ENCODE peak calls at places on chromosome 7, in four cellular contexts. P, D, O and I are unnamed samples.

GRCh38 chr7:95324396-95324795 is at the start of gene PON1:
- DNase-seq in O (peak; percentile 44), P (peak; percentile 6), D (no peak), I (peak; percentile 14)

GRCh38 chr7:41629711-41630111 is 73.2 kb downstream of the INHBA start:
- DNase-seq in O (no peak), P (no peak), D (no peak), I (no peak)

GRCh38 chr7:82128546-82128945 is 315.0 kb downstream of the CACNA2D1 start:
- DNase-seq in D (no peak), O (no peak), P (no peak), I (no peak)

GRCh38 chr7:36296284-36296683 is 93.4 kb upstream of the ANLN start:
- DNase-seq in D (no peak), O (no peak), P (no peak), I (no peak)

GRCh38 chr7:17105701-17106100 is 192.8 kb upstream of the AHR start:
- DNase-seq in O (no peak), D (no peak), P (no peak), I (no peak)

GRCh38 chr7:150811-151221 is 41.6 kb upstream of the FAM20C start:
- DNase-seq in O (no peak), P (no peak), D (no peak), I (no peak)

GRCh38 chr7:121085922-121086321 is 97.4 kb downstream of the CPED1 start:
- DNase-seq in D (no peak), P (no peak), O (no peak), I (no peak)

GRCh38 chr7:115558186-115558585 is 472.4 kb downstream of the TFEC start:
- DNase-seq in P (no peak), O (no peak), D (no peak), I (no peak)

GRCh38 chr7:110539216-110539615 is 551.7 kb upstream of the LRRN3 start:
- DNase-seq in D (no peak), P (no peak), O (no peak), I (no peak)

GRCh38 chr7:37833818-37834146 is 14.6 kb upstream of the NME8 start:
- DNase-seq in P (no peak), D (no peak), O (no peak), I (no peak)

GRCh38 chr7:37833107-37833817 is 15.1 kb upstream of the NME8 start:
- DNase-seq in O (peak; percentile 56), P (peak; percentile 59), D (no peak), I (no peak)

GRCh38 chr7:37826825-37827224 is 21.6 kb upstream of the NME8 start:
- DNase-seq in O (no peak), P (no peak), D (no peak), I (no peak)

GRCh38 chr7:37831214-37831613 is 17.2 kb upstream of the NME8 start:
- DNase-seq in P (no peak), D (no peak), O (no peak), I (no peak)

DNA sequence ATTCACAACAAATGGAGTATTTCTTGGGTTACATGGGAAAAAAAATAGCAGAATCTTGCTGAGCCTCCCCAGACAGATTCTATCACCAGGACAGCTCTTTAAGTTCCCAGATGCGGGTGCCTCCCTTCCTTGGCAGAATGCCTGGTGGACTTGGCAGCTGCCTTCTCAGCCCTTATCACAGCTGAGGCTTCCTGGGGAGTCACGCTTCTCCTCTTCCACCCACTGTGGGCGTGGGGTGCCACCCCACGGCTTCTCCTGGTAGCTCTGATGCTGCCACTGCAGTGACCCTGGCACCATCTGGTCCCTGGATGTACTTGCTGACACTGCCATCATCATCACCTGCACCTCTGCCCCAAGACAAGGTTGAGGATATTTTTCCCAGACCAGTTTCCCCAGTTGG is 16.2 kb upstream of the NME8 start:
- DNase-seq in P (peak; percentile 37), D (peak; percentile 74), O (no peak), I (no peak)
- TF ChIP-seq CTCF in P (no peak), D (peak; percentile 64), O (no peak), I (no peak)

GRCh38 chr7:106863216-106863997 is 1.7 kb upstream of the PIK3CG start:
- DNase-seq in O (no peak), D (no peak), P (no peak), I (no peak)
- TF ChIP-seq CTCF in O (no peak), D (no peak), P (no peak), I (no peak)

DNA sequence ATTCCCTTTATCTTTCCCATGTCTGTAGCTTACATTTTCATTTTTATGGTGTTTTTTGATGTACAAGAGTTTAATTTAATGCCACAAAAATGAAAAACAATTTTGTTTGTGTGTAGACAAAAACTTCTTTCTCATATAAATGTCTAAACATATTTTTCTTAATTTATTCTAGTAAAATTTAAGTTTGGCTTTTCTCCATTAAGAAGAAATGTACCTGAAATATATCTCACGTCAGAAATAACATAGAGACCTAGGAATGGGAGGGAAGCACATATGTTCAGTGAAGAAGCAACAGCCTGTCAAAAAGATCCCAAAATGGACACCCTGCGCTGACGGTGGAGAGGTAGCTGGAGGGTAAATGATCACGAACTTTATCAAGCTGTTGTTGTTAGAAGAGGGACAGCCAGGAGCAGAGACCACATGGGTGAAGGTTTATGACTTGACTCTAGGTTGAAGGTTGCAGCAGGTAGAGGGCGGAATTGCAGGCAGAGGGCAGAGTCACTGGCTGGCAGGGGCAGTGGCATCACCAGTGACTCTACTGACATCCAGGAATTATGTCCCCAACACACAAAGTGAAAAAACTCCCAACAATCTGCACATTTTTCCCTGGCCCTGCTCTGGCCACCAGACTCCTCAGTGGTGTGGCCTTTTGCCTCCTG is 225.9 kb upstream of the PRSS58 start:
- DNase-seq in P (no peak), D (no peak), O (no peak), I (no peak)
- TF ChIP-seq CTCF in P (no peak), D (no peak), O (no peak), I (no peak)

GRCh38 chr7:57425969-57426628 is 23.9 kb upstream of the ZNF716 start:
- DNase-seq in P (no peak), D (no peak), O (no peak), I (no peak)
- TF ChIP-seq CTCF in P (no peak), D (peak; percentile 45), O (no peak), I (no peak)

GRCh38 chr7:66255533-66256100 is 50.5 kb downstream of the TPST1 start:
- DNase-seq in D (no peak), P (no peak), O (no peak), I (no peak)
- TF ChIP-seq CTCF in D (no peak), P (no peak), O (no peak), I (no peak)

GRCh38 chr7:55140221-55140980 is 121.6 kb downstream of the EGFR start:
- DNase-seq in D (peak; percentile 48), O (no peak), P (no peak), I (no peak)
- TF ChIP-seq CTCF in D (no peak), O (no peak), P (no peak), I (no peak)

GRCh38 chr7:139254728-139255127 is 23.7 kb downstream of the UBN2 start:
- DNase-seq in P (no peak), O (no peak), D (no peak), I (no peak)
- TF ChIP-seq CTCF in P (no peak), O (no peak), D (no peak), I (no peak)

GRCh38 chr7:73668103-73668937 is 689 bp downstream of the VPS37D start:
- DNase-seq in P (no peak), D (no peak), O (no peak), I (no peak)
- TF ChIP-seq CTCF in P (no peak), D (no peak), O (no peak), I (no peak)

GRCh38 chr7:33680682-33681081 is 224.7 kb upstream of the BMPER start:
- DNase-seq in D (no peak), O (no peak), P (no peak), I (no peak)

GRCh38 chr7:33687601-33688000 is 217.7 kb upstream of the BMPER start:
- DNase-seq in D (no peak), O (no peak), P (no peak), I (no peak)

GRCh38 chr7:33685488-33685887 is 219.9 kb upstream of the BMPER start:
- DNase-seq in P (no peak), O (no peak), D (no peak), I (no peak)

DNA sequence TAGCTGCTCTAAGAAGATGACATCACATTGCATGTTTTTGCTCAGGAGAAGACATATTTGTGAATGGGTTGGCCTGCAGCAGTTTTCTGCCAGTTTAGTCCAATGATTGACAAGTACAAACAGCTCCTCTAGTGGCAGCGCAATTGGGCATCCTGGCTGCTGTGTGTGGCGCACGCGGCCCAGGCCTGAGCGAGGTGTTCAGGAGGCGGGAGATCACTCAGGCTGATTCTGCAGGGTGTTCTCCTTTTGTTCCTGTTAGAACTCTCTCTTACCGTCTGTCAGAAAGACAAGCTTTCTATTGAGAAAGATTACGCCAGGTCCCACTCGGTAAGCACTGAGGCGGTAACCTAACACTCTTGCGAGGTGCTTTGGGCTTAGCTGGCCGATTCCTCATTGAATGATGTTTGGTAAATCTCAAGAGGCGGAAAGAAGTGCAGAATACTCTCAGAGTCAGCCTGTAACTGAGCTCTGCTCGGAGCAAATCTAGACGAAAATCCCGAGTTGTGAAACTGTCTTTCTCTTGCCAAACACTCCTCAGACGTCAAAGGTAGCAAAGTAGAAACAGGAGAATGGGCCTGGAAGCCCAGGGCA is 219.2 kb upstream of the BMPER start:
- DNase-seq in O (peak; percentile 38), P (no peak), D (no peak), I (no peak)
- TF ChIP-seq CTCF in O (no peak), P (no peak), D (no peak), I (no peak)

GRCh38 chr7:99997545-99998137 is 17.8 kb upstream of the ZKSCAN1 start:
- DNase-seq in P (peak; percentile 19), O (no peak), D (peak; percentile 55), I (no peak)

GRCh38 chr7:100000239-100000638 is 15.2 kb upstream of the ZKSCAN1 start:
- DNase-seq in P (no peak), O (no peak), D (no peak), I (no peak)

GRCh38 chr7:99994819-99995218 is 19.0 kb upstream of the AZGP1 start:
- DNase-seq in D (no peak), O (no peak), P (no peak), I (no peak)

GRCh38 chr7:99992330-99993037 is 16.7 kb upstream of the AZGP1 start:
- DNase-seq in P (no peak), O (no peak), D (no peak), I (no peak)

GRCh38 chr7:99996755-99997544 is 18.4 kb upstream of the ZKSCAN1 start:
- DNase-seq in D (no peak), O (no peak), P (no peak), I (no peak)
- TF ChIP-seq CTCF in D (no peak), O (no peak), P (no peak), I (no peak)